ENCODE peak calls at places on chromosomes 2 and 18, in six cellular contexts. M is NCI-H2081; F is epithelial cell of esophagus; Q is HFFc6; N is activated effector memory CD4-positive, alpha-beta T cell treated with anti-CD3 and anti-CD28 coated beads, Interleukin-2, amount 50 U/mL, for 16 hours; S is A172. Y is an unnamed sample.

GRCh38 chr2:177316756-177317155 is 52.2 kb upstream of the NFE2L2 start:
- DNase-seq in M (no peak), F (peak), Q (no peak), N (no peak), S (no peak), Y (no peak)

GRCh38 chr2:88016948-88017779 is 817 bp upstream of the RNU2-63P start:
- DNase-seq in M (peak), F (peak), Q (no peak), N (no peak), S (no peak), Y (peak)

GRCh38 chr2:32668254-32668653 is 40.4 kb downstream of the TTC27 start:
- DNase-seq in M (no peak), F (no peak), Q (no peak), N (no peak), S (no peak), Y (no peak)

GRCh38 chr18:74895686-74896085 is 298.0 kb downstream of the ZNF407 start:
- DNase-seq in M (no peak), F (no peak), Q (no peak), N (no peak), S (no peak), Y (no peak)

GRCh38 chr18:7116001-7116831 is 1.4 kb downstream of the LAMA1 start:
- DNase-seq in M (peak), F (peak), Q (no peak), N (no peak), S (no peak), Y (no peak)

GRCh38 chr2:69779258-69779989 is 37.5 kb downstream of the ANXA4 start:
- DNase-seq in M (no peak), F (peak), Q (peak), N (no peak), S (peak), Y (no peak)

GRCh38 chr2:43531251-43531650 is 64.6 kb downstream of the THADA start:
- DNase-seq in M (no peak), F (no peak), Q (no peak), N (no peak), S (no peak), Y (no peak)

GRCh38 chr2:8999047-8999446 is 4.4 kb downstream of the MBOAT2 start:
- DNase-seq in M (peak), F (no peak), Q (no peak), N (no peak), S (no peak), Y (peak)

GRCh38 chr18:60162390-60162789 is 210.2 kb downstream of the MC4R start:
- DNase-seq in M (no peak), F (no peak), Q (no peak), N (no peak), S (no peak), Y (no peak)

GRCh38 chr2:170739048-170739447 is 23.9 kb downstream of the SP5 start:
- DNase-seq in M (no peak), F (peak), Q (peak), N (no peak), S (peak), Y (no peak)

GRCh38 chr18:58119819-58120218 is 75.8 kb downstream of the NEDD4L start:
- DNase-seq in M (no peak), F (no peak), Q (no peak), N (no peak), S (no peak), Y (no peak)

GRCh38 chr18:35624140-35624539 is 42.6 kb downstream of the GALNT1 start:
- DNase-seq in M (no peak), F (no peak), Q (no peak), N (no peak), S (no peak), Y (no peak)

GRCh38 chr2:573805-574392 is 103.3 kb downstream of the TMEM18 start:
- DNase-seq in M (no peak), F (no peak), Q (no peak), N (no peak), S (no peak), Y (no peak)

GRCh38 chr2:75204833-75205232 is 5.5 kb upstream of the TACR1 start:
- DNase-seq in M (no peak), F (no peak), Q (no peak), N (no peak), S (no peak), Y (no peak)

GRCh38 chr2:142974288-142975024 is 97.0 kb downstream of the KYNU start:
- DNase-seq in M (no peak), F (peak), Q (no peak), N (no peak), S (peak), Y (no peak)

GRCh38 chr2:10028407-10028987 is 14.9 kb upstream of the KLF11 start:
- DNase-seq in M (no peak), F (no peak), Q (no peak), N (no peak), S (no peak), Y (no peak)

GRCh38 chr2:6877402-6878305 is at the start of gene RSAD2:
- DNase-seq in M (no peak), F (peak), Q (no peak), N (peak), S (peak), Y (peak)